ENCODE peak calls at places on chromosome 19, in seven cellular contexts. N is uterus, E is breast epithelium, T is IMR-90, F is stomach, B is gastrocnemius medialis, Z is spleen. R is an unnamed sample.

GRCh38 chr19:45973564-45974338 is at the start of gene NOVA2:
- DNase-seq in N (peak; percentile 66), E (peak; percentile 29), T (peak; percentile 36), F (peak; percentile 36), B (peak; percentile 29), Z (peak; percentile 83), R (peak; percentile 75)

GRCh38 chr19:13034636-13035035 is 39.4 kb downstream of the NFIX start:
- DNase-seq in N (no peak), E (no peak), T (no peak), F (no peak), B (peak; percentile 24), Z (no peak), R (no peak)

GRCh38 chr19:46218160-46218559 is 11.4 kb upstream of the IGFL1 start:
- DNase-seq in N (no peak), E (no peak), T (peak; percentile 6), F (no peak), B (no peak), Z (no peak), R (no peak)

GRCh38 chr19:42480335-42481095 is 37.8 kb upstream of the CXCL17 start:
- DNase-seq in N (no peak), E (no peak), T (peak; percentile 47), F (peak; percentile 44), B (no peak), Z (no peak), R (no peak)

GRCh38 chr19:18776736-18777135 is 14.4 kb downstream of the COMP start:
- DNase-seq in N (no peak), E (no peak), T (peak; percentile 57), F (no peak), B (no peak), Z (no peak), R (no peak)

GRCh38 chr19:54502518-54503048 is at the start of gene LAIR2:
- DNase-seq in N (no peak), E (no peak), T (no peak), F (no peak), B (no peak), Z (no peak), R (no peak)

GRCh38 chr19:38228491-38229439 is 4.7 kb upstream of the DPF1 start:
- DNase-seq in N (no peak), E (no peak), T (no peak), F (no peak), B (no peak), Z (no peak), R (no peak)

GRCh38 chr19:1066748-1067340 is at the start of gene ARHGAP45:
- DNase-seq in N (no peak), E (no peak), T (no peak), F (peak; percentile 60), B (no peak), Z (peak; percentile 96), R (no peak)

GRCh38 chr19:49793561-49793840 is 19.6 kb downstream of the FUZ start:
- DNase-seq in N (no peak), E (no peak), T (peak; percentile 57), F (no peak), B (no peak), Z (no peak), R (no peak)

GRCh38 chr19:33755314-33756020 is 41.2 kb upstream of the KCTD15 start:
- DNase-seq in N (no peak), E (no peak), T (no peak), F (no peak), B (no peak), Z (no peak), R (no peak)

GRCh38 chr19:41753159-41753558 is 2.2 kb upstream of the CEACAM6 start:
- DNase-seq in N (no peak), E (peak; percentile 44), T (no peak), F (peak; percentile 78), B (no peak), Z (peak; percentile 92), R (no peak)

GRCh38 chr19:16601378-16602052 is 26.5 kb downstream of the MED26 start:
- DNase-seq in N (no peak), E (no peak), T (no peak), F (no peak), B (no peak), Z (no peak), R (no peak)

GRCh38 chr19:41870401-41870873 is 6.6 kb upstream of the CD79A start:
- DNase-seq in N (no peak), E (no peak), T (peak; percentile 61), F (no peak), B (no peak), Z (no peak), R (no peak)

GRCh38 chr19:35712910-35713845 is 4.6 kb upstream of the KMT2B start:
- DNase-seq in N (no peak), E (no peak), T (no peak), F (no peak), B (no peak), Z (no peak), R (no peak)

GRCh38 chr19:2453431-2454025 is 3.2 kb downstream of the LMNB2 start:
- DNase-seq in N (no peak), E (no peak), T (no peak), F (no peak), B (no peak), Z (no peak), R (no peak)

GRCh38 chr19:55344444-55344843 is 4.8 kb downstream of the KMT5C start:
- DNase-seq in N (no peak), E (peak; percentile 37), T (no peak), F (no peak), B (no peak), Z (no peak), R (no peak)

GRCh38 chr19:35044317-35045117 is 3.0 kb downstream of the HPN start:
- DNase-seq in N (no peak), E (no peak), T (peak; percentile 43), F (peak; percentile 68), B (peak; percentile 68), Z (no peak), R (no peak)

GRCh38 chr19:33558846-33559245 is 37.3 kb upstream of the PEPD start:
- DNase-seq in N (no peak), E (no peak), T (no peak), F (no peak), B (no peak), Z (peak; percentile 43), R (peak; percentile 43)

GRCh38 chr19:39438270-39438934 is 2.7 kb upstream of the RPS16 start:
- DNase-seq in N (no peak), E (no peak), T (peak; percentile 67), F (no peak), B (no peak), Z (no peak), R (no peak)
- H3K4me1 ChIP-seq in N (peaks cover 17% of the 10 kb centered on the region), E (peaks cover 19% of the 10 kb centered on the region), T (peaks cover 3% of the 10 kb centered on the region), F (peaks cover 29% of the 10 kb centered on the region), B (peaks cover 22% of the 10 kb centered on the region), Z (peaks cover 38% of the 10 kb centered on the region), R (peaks cover 36% of the 10 kb centered on the region)

DNA sequence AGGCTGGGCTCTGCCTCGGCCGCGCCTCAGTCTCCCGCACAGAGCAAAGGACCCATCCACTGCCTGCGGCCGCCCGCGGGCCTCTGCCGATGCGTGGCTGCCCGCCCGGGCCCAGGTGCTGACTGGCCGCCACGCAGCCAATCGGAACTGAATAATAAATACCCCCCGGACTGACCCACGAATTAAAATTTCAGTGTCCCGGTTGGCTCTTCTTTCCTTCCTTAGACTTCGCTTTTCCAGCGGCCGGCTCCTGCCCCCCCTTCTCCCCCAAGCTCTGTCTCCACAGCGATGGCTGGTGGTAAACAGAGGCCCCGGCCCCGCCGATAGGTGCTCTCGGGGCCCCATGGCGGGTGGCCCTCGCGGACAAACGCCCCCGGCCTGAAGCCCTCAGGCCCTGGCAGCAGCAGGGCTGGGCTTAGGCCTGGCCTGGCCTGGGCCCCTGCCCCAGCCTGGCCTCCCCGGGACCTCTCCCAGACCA is 2.6 kb downstream of the ZBTB7A start:
- DNase-seq in N (peak; percentile 59), E (no peak), T (peak; percentile 37), F (no peak), B (peak; percentile 40), Z (no peak), R (peak; percentile 82)
- TF ChIP-seq CTCF in N (no peak), E (no peak), T (no peak), F (no peak), B (peak; percentile 2), Z (no peak), R (no peak)

DNA sequence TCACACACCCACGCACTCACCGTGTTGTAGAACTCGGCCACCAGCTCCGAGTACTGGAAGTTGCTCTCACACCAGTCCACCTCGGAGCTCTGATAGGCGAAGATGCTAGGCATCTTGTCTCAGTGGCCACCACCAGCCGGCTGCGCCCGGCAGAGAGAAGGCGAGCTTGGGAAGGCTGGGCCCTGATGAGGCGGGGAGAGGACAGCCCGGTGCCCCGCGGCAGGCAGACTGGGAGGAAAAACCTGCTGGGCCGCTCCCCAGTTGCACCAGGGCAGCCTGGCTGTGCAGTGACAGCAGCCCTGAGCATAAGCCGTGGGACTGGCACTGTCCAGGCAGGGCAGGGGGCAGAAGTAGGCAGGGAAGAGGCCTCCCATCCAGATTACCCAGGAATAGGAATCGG is at the start of gene ACER1:
- DNase-seq in N (no peak), E (peak; percentile 29), T (no peak), F (no peak), B (no peak), Z (no peak), R (no peak)
- TF ChIP-seq POLR2A in N (no peak), E (no peak), T (no peak), F (no peak), B (no peak), Z (no peak), R (no peak)

GRCh38 chr19:7919681-7920519 is at the start of gene SNAPC2:
- DNase-seq in N (peak; percentile 96), E (peak; percentile 95), T (peak; percentile 91), F (peak; percentile 98), B (peak; percentile 93), Z (peak; percentile 99), R (peak; percentile 98)

GRCh38 chr19:7916908-7917291 is 2.3 kb downstream of the TGFBR3L start:
- DNase-seq in N (no peak), E (no peak), T (no peak), F (no peak), B (no peak), Z (no peak), R (no peak)

GRCh38 chr19:7917292-7918061 is 2.7 kb upstream of the SNAPC2 start:
- DNase-seq in N (peak; percentile 62), E (no peak), T (peak; percentile 45), F (peak; percentile 58), B (no peak), Z (peak; percentile 90), R (no peak)

GRCh38 chr19:7920520-7921301 is 573 bp downstream of the SNAPC2 start:
- DNase-seq in N (peak; percentile 100), E (peak; percentile 99), T (peak; percentile 94), F (peak; percentile 100), B (peak; percentile 98), Z (peak; percentile 100), R (peak; percentile 100)

GRCh38 chr19:7918615-7919421 is 1.3 kb upstream of the SNAPC2 start:
- DNase-seq in N (no peak), E (no peak), T (no peak), F (no peak), B (no peak), Z (peak; percentile 80), R (no peak)
- H3K4me1 ChIP-seq in N (peaks cover 38% of the 10 kb centered on the region), E (peaks cover 32% of the 10 kb centered on the region), T (peaks cover 21% of the 10 kb centered on the region), F (peaks cover 50% of the 10 kb centered on the region), B (peaks cover 38% of the 10 kb centered on the region), Z (peaks cover 58% of the 10 kb centered on the region), R (peaks cover 72% of the 10 kb centered on the region)

R was measured in sigmoid colon.